ENCODE peak calls at places on chromosomes 5 and 9, in six cellular contexts. X is neural progenitor cell, U is stomach, N is iPS DF 6.9, W is mammary epithelial cell, T is cardiac muscle cell. L is an unnamed sample. For H3K36me3, the result is how much of the 10 kb centered on the place peaks cover.

GRCh38 chr5:78783434-78784130 is 135.0 kb upstream of the LHFPL2 start:
- DNase-seq in X (no peak), U (no peak), N (no peak), W (no peak), T (no peak), L (no peak)

GRCh38 chr9:95360866-95361265 is 43.4 kb upstream of the FANCC start:
- DNase-seq in X (peak), U (no peak), N (no peak), W (no peak), T (no peak), L (no peak)

GRCh38 chr5:142906863-142907671 is 136.9 kb downstream of the ARHGAP26 start:
- DNase-seq in X (no peak), U (no peak), N (no peak), W (no peak), T (peak), L (peak)

GRCh38 chr5:178895615-178896571 is at the start of gene ZFP2:
- DNase-seq in X (peak), U (peak), N (no peak), W (peak), T (peak), L (peak)

GRCh38 chr5:139246394-139246793 is 47.1 kb upstream of the MATR3 start:
- DNase-seq in X (no peak), U (no peak), N (no peak), W (peak), T (peak), L (peak)

GRCh38 chr9:12993432-12993831 is 218.6 kb downstream of the LURAP1L start:
- DNase-seq in X (no peak), U (no peak), N (no peak), W (no peak), T (peak), L (no peak)

GRCh38 chr9:136840140-136840876 is 2.0 kb upstream of the AJM1 start:
- DNase-seq in X (peak), U (no peak), N (no peak), W (no peak), T (no peak), L (peak)

GRCh38 chr5:22621084-22621483 is 232.1 kb downstream of the CDH12 start:
- DNase-seq in X (no peak), U (no peak), N (peak), W (no peak), T (no peak), L (no peak)

GRCh38 chr5:176629853-176630680 is at the start of the genes EIF4E1B and SNCB:
- DNase-seq in X (peak), U (no peak), N (no peak), W (peak), T (peak), L (peak)

GRCh38 chr5:164002653-164003052 is 497.2 kb downstream of the MAT2B start:
- DNase-seq in X (no peak), U (no peak), N (no peak), W (peak), T (peak), L (no peak)

GRCh38 chr9:78127271-78128225 is 95.9 kb upstream of the GNAQ start:
- DNase-seq in X (no peak), U (no peak), N (no peak), W (peak), T (no peak), L (no peak)

GRCh38 chr9:73962792-73963191 is 534.3 kb upstream of the RORB start:
- DNase-seq in X (no peak), U (no peak), N (no peak), W (no peak), T (no peak), L (no peak)

GRCh38 chr9:87095961-87096360 is 148.7 kb upstream of the GAS1 start:
- DNase-seq in X (no peak), U (no peak), N (no peak), W (no peak), T (no peak), L (no peak)

GRCh38 chr5:122585111-122585415 is 189.8 kb upstream of the SNX2 start:
- DNase-seq in X (no peak), U (no peak), N (no peak), W (no peak), T (no peak), L (no peak)

GRCh38 chr5:107359033-107359915 is 311.5 kb downstream of the EFNA5 start:
- DNase-seq in X (no peak), U (no peak), N (no peak), W (peak), T (peak), L (peak)

GRCh38 chr5:88756953-88757352 is 126.0 kb downstream of the MEF2C start:
- DNase-seq in X (no peak), U (no peak), N (no peak), W (no peak), T (no peak), L (no peak)

GRCh38 chr5:133265720-133266575 is 214.1 kb downstream of the HSPA4 start:
- DNase-seq in X (no peak), U (no peak), N (no peak), W (no peak), T (no peak), L (no peak)

GRCh38 chr9:21155501-21155900 is 11.0 kb downstream of the IFNA21 start:
- DNase-seq in X (no peak), U (no peak), N (no peak), W (peak), T (peak), L (no peak)

GRCh38 chr5:37254581-37254980 is 5.4 kb upstream of the CPLANE1 start:
- DNase-seq in X (no peak), U (no peak), N (no peak), W (no peak), T (no peak), L (no peak)

DNA sequence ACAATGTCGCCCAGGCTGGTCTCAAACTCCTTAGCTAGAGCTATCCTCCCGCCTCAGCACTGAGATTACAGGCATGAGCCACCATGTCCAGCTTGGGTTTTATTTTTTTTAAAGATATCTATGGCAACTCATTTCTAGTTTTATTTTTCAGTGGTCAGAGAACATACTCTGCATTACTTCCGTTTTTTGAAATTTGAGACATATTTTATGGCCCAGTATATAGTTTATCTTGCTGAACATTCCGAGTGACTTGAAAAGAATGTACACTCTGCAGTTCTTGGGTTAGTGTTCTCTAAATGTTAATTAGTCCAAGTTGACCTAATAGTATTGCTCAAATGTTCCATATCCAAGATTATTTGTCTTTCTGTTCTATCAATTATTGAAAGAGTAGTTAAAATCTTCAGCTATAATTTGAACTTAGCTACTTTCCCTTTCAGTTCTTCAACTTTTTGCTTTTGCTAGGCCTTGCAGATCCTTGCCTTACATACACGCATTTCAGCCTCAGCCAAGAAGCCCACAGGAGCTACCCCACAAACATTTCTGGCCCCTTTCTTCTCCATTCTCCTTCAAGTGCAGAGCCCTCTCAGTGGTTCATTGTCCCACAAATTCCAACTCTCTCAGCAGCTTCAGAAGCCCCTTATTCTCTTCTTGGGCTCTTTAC is 22.3 kb upstream of the SNAPC3 start:
- DNase-seq in X (no peak), U (no peak), N (no peak), W (no peak), T (peak), L (no peak)
- H3K27ac ChIP-seq in X (no peak), U (peak), N (no peak), W (no peak), T (no peak), L (no peak)

GRCh38 chr9:110109331-110110110 is 98.4 kb downstream of the C9orf152 start:
- DNase-seq in X (peak), U (no peak), N (no peak), W (no peak), T (no peak), L (no peak)
- H3K36me3 ChIP-seq in X (under half), U (under half), N (under half), W (under half), T (under half), L (under half)

GRCh38 chr9:114377046-114377445 is 10.7 kb downstream of the AKNA start:
- DNase-seq in X (no peak), U (no peak), N (no peak), W (no peak), T (no peak), L (no peak)
- H3K27ac ChIP-seq in X (no peak), U (no peak), N (no peak), W (no peak), T (no peak), L (no peak)

GRCh38 chr5:116475232-116475828 is 99.3 kb downstream of the SEMA6A start:
- DNase-seq in X (no peak), U (no peak), N (no peak), W (no peak), T (no peak), L (no peak)
- H3K36me3 ChIP-seq in X (under half), U (under half), N (under half), W (under half), T (under half), L (under half)

DNA sequence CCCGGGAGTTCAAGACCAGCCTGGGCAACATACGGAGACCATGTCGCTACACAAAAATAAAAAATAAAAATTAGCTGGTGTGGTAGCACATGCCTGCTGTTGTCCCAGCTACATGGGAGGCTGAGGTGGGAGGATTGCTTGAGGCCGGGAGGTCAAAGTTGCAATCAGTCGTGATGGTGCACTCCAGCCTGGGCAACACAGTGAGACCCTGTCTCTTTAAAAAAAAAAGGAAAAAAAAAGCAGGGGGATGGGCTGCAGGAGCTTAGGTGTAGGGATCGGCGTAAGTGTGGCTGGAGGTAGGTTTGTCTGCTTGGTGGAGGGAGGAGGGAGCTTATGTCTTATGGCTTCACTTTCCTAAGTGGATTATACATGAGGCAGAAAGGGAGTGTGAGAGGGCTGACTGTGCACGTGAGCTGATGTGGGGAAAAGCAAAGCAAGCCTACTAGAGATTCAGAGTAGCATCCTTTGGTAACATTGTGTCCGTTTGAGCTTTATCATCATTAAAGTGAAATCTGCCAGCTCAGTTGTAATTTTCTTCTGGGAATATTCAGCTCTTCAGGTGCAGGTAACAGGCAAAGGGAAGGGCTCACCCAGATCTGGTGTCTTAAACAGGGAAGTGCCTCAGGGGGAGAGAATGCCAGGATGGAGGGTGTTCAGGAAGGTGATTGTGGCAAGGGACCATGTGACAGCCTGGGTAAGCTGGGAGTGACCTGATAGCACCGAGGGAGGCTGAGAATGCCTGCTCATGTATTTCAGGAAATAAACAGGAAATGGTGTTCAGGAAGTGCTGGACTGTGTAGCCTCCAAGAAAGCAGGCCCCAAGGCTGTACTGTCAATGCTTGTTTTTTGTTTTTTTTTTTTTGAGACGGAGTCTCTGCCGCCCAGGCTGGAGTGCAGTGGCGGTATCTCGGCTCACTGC is 17.6 kb upstream of the SETX start:
- DNase-seq in X (no peak), U (peak), N (no peak), W (peak), T (peak), L (peak)
- H3K27ac ChIP-seq in X (no peak), U (peak), N (no peak), W (no peak), T (no peak), L (no peak)

DNA sequence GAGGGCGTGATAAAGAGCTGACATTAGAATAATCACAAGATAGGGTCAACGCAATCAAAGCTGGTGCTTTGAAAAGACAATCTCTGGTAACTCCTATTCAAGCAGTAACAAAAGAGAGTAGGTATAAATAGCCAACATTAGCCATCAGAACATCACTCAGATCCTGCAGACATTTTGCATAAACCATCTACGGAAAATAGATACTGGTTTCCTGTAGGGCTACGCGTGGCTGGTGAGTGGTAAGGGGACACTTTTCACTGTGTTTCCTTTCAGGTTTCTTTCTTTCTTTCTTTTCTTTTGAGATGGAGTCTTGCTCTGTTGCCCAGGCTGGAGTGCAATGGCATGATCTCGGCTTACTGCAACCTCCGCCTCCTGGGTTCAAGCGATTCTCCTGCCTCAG is 22.3 kb downstream of the TTF1 start:
- DNase-seq in X (no peak), U (no peak), N (no peak), W (no peak), T (no peak), L (no peak)
- H3K36me3 ChIP-seq in X (under half), U (half or more), N (under half), W (under half), T (under half), L (half or more)

GRCh38 chr5:150663936-150664335 is 2.9 kb downstream of the MYOZ3 start:
- DNase-seq in X (no peak), U (no peak), N (no peak), W (peak), T (no peak), L (no peak)

GRCh38 chr5:150661086-150661485 is at the start of gene MYOZ3:
- DNase-seq in X (no peak), U (no peak), N (no peak), W (no peak), T (no peak), L (no peak)

GRCh38 chr5:150665044-150665443 is 4.0 kb downstream of the MYOZ3 start:
- DNase-seq in X (no peak), U (no peak), N (no peak), W (no peak), T (no peak), L (no peak)

GRCh38 chr5:150661821-150662596 is 958 bp downstream of the MYOZ3 start:
- DNase-seq in X (no peak), U (no peak), N (no peak), W (no peak), T (no peak), L (no peak)

GRCh38 chr5:150662731-150663516 is 1.9 kb downstream of the MYOZ3 start:
- DNase-seq in X (no peak), U (no peak), N (no peak), W (no peak), T (no peak), L (no peak)
- H3K27ac ChIP-seq in X (no peak), U (no peak), N (no peak), W (no peak), T (no peak), L (no peak)

L was measured in A673.